ENCODE peak calls at places on chromosomes 13 and 19, in four cellular contexts. Z is activated CD4-positive, CD25-positive, alpha-beta regulatory T cell treated with anti-CD3 and anti-CD28 coated beads, Interleukin-2, amount 50 U/mL, for 16 hours; K is astrocyte of the cerebellum; P is activated T-cell treated with anti-CD3 and anti-CD28 coated beads, Interleukin-2, amount 50 U/mL, for 72 hours. R is an unnamed sample.

GRCh38 chr13:77898097-77898496 is 20.5 kb downstream of the EDNRB start:
- DNase-seq in P (no peak), Z (no peak), K (no peak), R (peak; percentile 61)

GRCh38 chr13:93690139-93690538 is 463.5 kb downstream of the GPC6 start:
- DNase-seq in Z (no peak), P (no peak), K (peak; percentile 19), R (peak; percentile 27)

GRCh38 chr19:51551673-51552440 is 19.2 kb upstream of the ZNF175 start:
- DNase-seq in K (no peak), Z (no peak), P (no peak), R (no peak)

GRCh38 chr13:49060698-49061387 is 85.1 kb downstream of the FNDC3A start:
- DNase-seq in K (no peak), P (no peak), Z (no peak), R (peak; percentile 78)

GRCh38 chr19:12715929-12716328 is 7.8 kb downstream of the TNPO2 start:
- DNase-seq in Z (no peak), K (no peak), P (no peak), R (no peak)

GRCh38 chr13:63910406-63910957 is 2494.8 kb upstream of the PCDH20 start:
- DNase-seq in Z (no peak), K (peak; percentile 2), P (no peak), R (peak; percentile 10)

GRCh38 chr19:40663712-40664692 is 26.4 kb downstream of the NUMBL start:
- DNase-seq in P (peak; percentile 21), K (no peak), Z (no peak), R (no peak)

GRCh38 chr19:14333101-14333871 is 48.0 kb upstream of the ADGRE5 start:
- DNase-seq in P (no peak), Z (no peak), K (no peak), R (peak; percentile 62)

GRCh38 chr13:106276876-106277275 is 258.6 kb downstream of the EFNB2 start:
- DNase-seq in Z (no peak), K (peak; percentile 33), P (no peak), R (peak; percentile 47)

GRCh38 chr19:2477732-2478191 is 1.8 kb downstream of the GADD45B start:
- DNase-seq in K (no peak), P (peak; percentile 45), Z (no peak), R (peak; percentile 61)

GRCh38 chr13:100235311-100235901 is 146.5 kb downstream of the PCCA start:
- DNase-seq in K (peak; percentile 50), P (no peak), Z (no peak), R (peak; percentile 76)

GRCh38 chr13:26561636-26562537 is 4.4 kb downstream of the WASF3 start:
- DNase-seq in Z (no peak), P (no peak), K (peak; percentile 35), R (peak; percentile 66)

GRCh38 chr19:29216021-29216420 is 3.1 kb upstream of the UQCRFS1 start:
- DNase-seq in P (no peak), Z (no peak), K (no peak), R (no peak)

GRCh38 chr19:7605490-7606222 is 10.0 kb downstream of the CAMSAP3 start:
- DNase-seq in P (peak; percentile 46), Z (no peak), K (no peak), R (peak; percentile 60)

GRCh38 chr19:54518844-54519243 is 16.2 kb downstream of the LAIR2 start:
- DNase-seq in K (no peak), Z (no peak), P (peak; percentile 61), R (peak; percentile 10)

GRCh38 chr13:30499338-30499737 is 33.6 kb upstream of the HMGB1 start:
- DNase-seq in Z (no peak), P (no peak), K (peak; percentile 8), R (no peak)

GRCh38 chr13:79457948-79458347 is 23.0 kb upstream of the NDFIP2 start:
- DNase-seq in P (peak; percentile 24), Z (no peak), K (no peak), R (peak; percentile 92)

GRCh38 chr19:7376151-7376852 is 27.6 kb downstream of the ARHGEF18 start:
- DNase-seq in Z (no peak), P (no peak), K (no peak), R (peak; percentile 17)

GRCh38 chr19:45577111-45577905 is 7.3 kb downstream of the OPA3 start:
- DNase-seq in P (no peak), K (peak; percentile 76), Z (no peak), R (peak; percentile 97)

GRCh38 chr13:111917086-111917485 is 149.9 kb upstream of the SOX1 start:
- DNase-seq in Z (no peak), P (no peak), K (no peak), R (no peak)

GRCh38 chr19:22446605-22447004 is 24.5 kb upstream of the ZNF98 start:
- DNase-seq in K (no peak), P (no peak), Z (no peak), R (no peak)

GRCh38 chr13:50990540-50991506 is 81.2 kb downstream of the RNASEH2B start:
- DNase-seq in Z (no peak), P (no peak), K (peak; percentile 44), R (peak; percentile 46)

GRCh38 chr13:64510698-64511097 is 2719.4 kb downstream of the PCDH9 start:
- DNase-seq in K (no peak), Z (no peak), P (no peak), R (no peak)

GRCh38 chr19:49560358-49560900 is 19.9 kb downstream of the NOSIP start:
- DNase-seq in Z (no peak), K (no peak), P (peak; percentile 48), R (no peak)

GRCh38 chr19:56538761-56539263 is at the start of gene ZFP28:
- DNase-seq in Z (peak; percentile 42), K (no peak), P (peak; percentile 78), R (no peak)

GRCh38 chr19:41323430-41324125 is 13.6 kb downstream of the CCDC97 start:
- DNase-seq in Z (no peak), P (no peak), K (peak; percentile 96), R (peak; percentile 93)

GRCh38 chr13:102286326-102286725 is 115.5 kb downstream of the FGF14 start:
- DNase-seq in K (peak; percentile 59), Z (no peak), P (no peak), R (peak; percentile 84)

GRCh38 chr19:57245066-57245465 is 4.6 kb downstream of the ZNF805 start:
- DNase-seq in Z (no peak), K (no peak), P (no peak), R (no peak)

GRCh38 chr19:18020212-18021067 is 12.5 kb downstream of the ARRDC2 start:
- DNase-seq in P (no peak), K (no peak), Z (no peak), R (peak; percentile 34)

GRCh38 chr19:18157465-18158063 is 4.6 kb downstream of the PIK3R2 start:
- DNase-seq in K (no peak), Z (no peak), P (no peak), R (no peak)

GRCh38 chr19:7614859-7615741 is 14.2 kb downstream of the XAB2 start:
- DNase-seq in K (no peak), Z (no peak), P (no peak), R (no peak)

GRCh38 chr19:35528218-35529038 is at the start of gene SBSN:
- DNase-seq in P (no peak), K (no peak), Z (no peak), R (peak; percentile 80)

GRCh38 chr13:28268800-28269223 is 130.5 kb downstream of the PAN3 start:
- DNase-seq in K (no peak), P (peak; percentile 10), Z (no peak), R (no peak)

GRCh38 chr19:56476671-56477428 is at the start of gene ZNF667:
- DNase-seq in Z (no peak), K (no peak), P (peak; percentile 37), R (peak; percentile 56)